ENCODE peak calls at places on chromosomes 7 and 10, in four cellular contexts. D is HEK293T, E is K562, F is HepG2. Y is an unnamed sample.

GRCh38 chr10:86064931-86065662 is 301.5 kb downstream of the GRID1 start:
- DNase-seq in E (no peak), F (no peak), D (no peak), Y (no peak)

GRCh38 chr10:132102717-132103110 is 37.0 kb downstream of the JAKMIP3 start:
- DNase-seq in E (no peak), F (no peak), D (no peak), Y (no peak)

GRCh38 chr10:80429521-80429966 is 21.2 kb downstream of the PRXL2A start:
- DNase-seq in F (no peak), E (no peak), D (no peak), Y (no peak)

GRCh38 chr10:32929634-32930033 is 28.4 kb downstream of the ITGB1 start:
- DNase-seq in D (no peak), E (no peak), F (no peak), Y (no peak)

GRCh38 chr7:50627824-50628361 is 62.7 kb upstream of the DDC start:
- DNase-seq in F (no peak), E (no peak), D (no peak), Y (no peak)

GRCh38 chr7:128322040-128322643 is 21.6 kb downstream of the RBM28 start:
- DNase-seq in F (peak), D (no peak), E (peak), Y (no peak)

GRCh38 chr7:152568972-152569371 is 107.0 kb downstream of the XRCC2 start:
- DNase-seq in F (no peak), D (no peak), E (no peak), Y (no peak)

GRCh38 chr7:31053986-31054385 is 1.9 kb downstream of the ADCYAP1R1 start:
- DNase-seq in D (no peak), E (no peak), F (no peak), Y (no peak)

GRCh38 chr7:92667816-92668540 is 77.8 kb upstream of the FAM133B start:
- DNase-seq in D (no peak), E (no peak), F (no peak), Y (no peak)

GRCh38 chr7:138267934-138268333 is 191.7 kb downstream of the AKR1D1 start:
- DNase-seq in D (no peak), E (no peak), F (no peak), Y (no peak)

GRCh38 chr7:133434246-133434865 is 181.5 kb downstream of the EXOC4 start:
- DNase-seq in E (peak), F (peak), D (peak), Y (no peak)

GRCh38 chr7:104956753-104957450 is 57.1 kb upstream of the KMT2E start:
- DNase-seq in F (no peak), D (no peak), E (no peak), Y (peak)

GRCh38 chr10:15196335-15196834 is 27.9 kb upstream of the NMT2 start:
- DNase-seq in D (no peak), F (no peak), E (no peak), Y (no peak)

GRCh38 chr10:115921795-115922194 is 351.2 kb downstream of the GFRA1 start:
- DNase-seq in F (no peak), D (no peak), E (no peak), Y (no peak)
- TF ChIP-seq FOXK2 in F (no peak), D (no peak), E (no peak), Y (no peak)

GRCh38 chr7:103632972-103633371 is 187.0 kb upstream of the SLC26A5 start:
- DNase-seq in D (no peak), E (no peak), F (no peak), Y (no peak)

GRCh38 chr7:103632005-103632639 is 186.1 kb upstream of the SLC26A5 start:
- DNase-seq in D (no peak), E (peak), F (no peak), Y (no peak)

GRCh38 chr7:103637726-103638125 is 191.7 kb upstream of the SLC26A5 start:
- DNase-seq in D (no peak), F (no peak), E (no peak), Y (no peak)

GRCh38 chr7:103637080-103637479 is 191.1 kb upstream of the SLC26A5 start:
- DNase-seq in F (no peak), E (no peak), D (no peak), Y (no peak)

GRCh38 chr7:103636153-103636552 is 190.1 kb upstream of the SLC26A5 start:
- DNase-seq in D (no peak), F (no peak), E (no peak), Y (no peak)
- TF ChIP-seq FOXK2 in D (no peak), F (no peak), E (no peak), Y (no peak)

GRCh38 chr10:103499881-103500280 is 6.4 kb downstream of the NEURL1 start:
- DNase-seq in F (no peak), E (no peak), D (no peak), Y (no peak)
- TF ChIP-seq FOXK2 in F (no peak), E (no peak), D (no peak), Y (no peak)

GRCh38 chr10:116891208-116891607 is 41.9 kb downstream of the ENO4 start:
- DNase-seq in D (peak), E (no peak), F (no peak), Y (no peak)
- TF ChIP-seq FOXK2 in D (no peak), E (no peak), F (no peak), Y (no peak)

GRCh38 chr7:80918909-80919721 is at the start of gene SEMA3C:
- DNase-seq in F (peak), E (peak), D (peak), Y (no peak)

GRCh38 chr7:80918406-80918805 is 445 bp downstream of the SEMA3C start:
- DNase-seq in F (no peak), D (no peak), E (no peak), Y (no peak)

GRCh38 chr7:80922254-80923049 is 3.6 kb upstream of the SEMA3C start:
- DNase-seq in D (no peak), F (no peak), E (no peak), Y (no peak)

GRCh38 chr7:80921130-80921529 is 2.3 kb upstream of the SEMA3C start:
- DNase-seq in F (no peak), D (no peak), E (no peak), Y (no peak)

DNA sequence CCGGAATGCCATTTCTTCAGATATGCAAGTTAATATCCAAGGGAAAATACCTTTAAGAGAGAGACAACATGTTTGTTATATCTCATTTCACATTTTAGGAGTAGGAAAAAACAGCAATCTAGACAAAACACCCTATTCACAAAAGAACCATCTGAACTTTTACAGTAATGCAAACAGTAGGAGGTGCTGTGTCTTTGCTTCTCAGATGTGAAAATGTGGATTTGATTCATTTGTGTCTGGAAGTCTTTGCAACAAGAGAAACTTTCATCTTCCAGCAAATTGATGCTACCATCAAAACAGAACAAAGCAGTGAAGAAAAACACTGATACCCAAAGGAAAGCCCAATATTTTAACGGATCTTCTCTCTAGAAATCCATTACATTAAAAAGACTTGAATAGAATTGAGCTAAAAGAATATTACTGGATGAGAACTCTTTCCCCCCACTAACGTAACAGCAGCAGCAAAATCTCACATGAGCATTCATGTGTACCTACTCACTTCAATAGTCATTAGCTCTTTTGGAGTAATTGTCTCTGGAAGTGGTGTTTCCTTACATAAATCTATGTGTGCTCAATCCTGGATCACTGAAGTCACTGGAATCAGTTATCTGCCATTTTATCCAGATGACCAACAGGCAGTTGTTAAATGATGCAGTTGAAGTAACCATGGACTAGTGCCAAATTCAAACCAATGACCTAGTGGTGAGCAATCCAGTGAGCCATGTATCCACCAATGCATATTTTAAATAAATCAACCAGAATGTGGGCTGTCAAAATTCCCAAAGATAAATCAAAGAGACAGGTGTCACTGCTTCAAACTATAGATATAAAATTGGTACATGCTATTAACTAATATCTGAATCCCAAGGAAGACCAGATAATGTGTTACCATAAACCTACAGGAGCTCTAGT is 1.8 kb downstream of the SEMA3C start:
- DNase-seq in F (no peak), E (no peak), D (no peak), Y (no peak)
- TF ChIP-seq FOXK2 in F (no peak), E (no peak), D (no peak), Y (no peak)

DNA sequence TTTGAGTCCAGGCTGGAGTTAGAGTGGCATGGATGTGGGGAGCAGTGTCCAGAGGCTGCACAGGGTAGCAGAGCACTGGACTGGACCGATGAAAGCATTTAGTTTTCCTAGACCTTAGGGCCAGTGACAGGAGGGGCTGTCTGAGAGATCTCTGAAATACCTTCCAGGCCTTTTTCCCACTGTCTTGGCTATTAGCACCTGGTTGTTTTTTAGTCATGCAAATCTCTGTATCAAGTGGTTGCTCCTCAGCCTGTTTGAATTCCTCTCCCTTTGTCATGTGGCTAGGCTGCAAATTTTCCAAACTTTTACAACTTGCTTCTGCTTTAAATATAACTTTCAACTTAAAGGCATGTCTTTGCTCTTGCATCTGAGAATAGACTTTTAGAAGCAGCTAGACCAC is 504.3 kb upstream of the VSTM2A start:
- DNase-seq in D (no peak), E (no peak), F (no peak), Y (no peak)
- TF ChIP-seq FOXK2 in D (no peak), E (no peak), F (no peak), Y (no peak)

GRCh38 chr7:148256433-148256832 is 334.1 kb upstream of the C7orf33 start:
- DNase-seq in F (no peak), D (no peak), E (no peak), Y (no peak)

GRCh38 chr7:148261996-148262688 is 328.4 kb upstream of the C7orf33 start:
- DNase-seq in E (no peak), F (no peak), D (no peak), Y (no peak)

GRCh38 chr7:148262721-148263229 is 327.8 kb upstream of the C7orf33 start:
- DNase-seq in D (peak), E (peak), F (peak), Y (no peak)

GRCh38 chr7:148261523-148261922 is 329.0 kb upstream of the C7orf33 start:
- DNase-seq in F (no peak), D (no peak), E (no peak), Y (no peak)

GRCh38 chr7:148260605-148261004 is 330.0 kb upstream of the C7orf33 start:
- DNase-seq in D (no peak), E (no peak), F (no peak), Y (no peak)
- TF ChIP-seq FOXK2 in D (no peak), E (no peak), F (no peak), Y (no peak)

GRCh38 chr10:122878799-122879338 is 512 bp downstream of the FAM24B start:
- DNase-seq in D (no peak), E (no peak), F (peak), Y (no peak)
- TF ChIP-seq FOXK2 in D (no peak), E (no peak), F (no peak), Y (no peak)

GRCh38 chr10:97134983-97135382 is 50.8 kb downstream of the SLIT1 start:
- DNase-seq in D (no peak), E (no peak), F (no peak), Y (no peak)

GRCh38 chr10:97138174-97138573 is 47.6 kb downstream of the SLIT1 start:
- DNase-seq in D (peak), E (peak), F (peak), Y (no peak)

GRCh38 chr10:97138777-97139317 is 46.9 kb downstream of the SLIT1 start:
- DNase-seq in D (no peak), F (no peak), E (no peak), Y (no peak)

GRCh38 chr10:97135464-97135863 is 50.3 kb downstream of the SLIT1 start:
- DNase-seq in F (no peak), D (no peak), E (no peak), Y (no peak)

GRCh38 chr10:97136744-97137143 is 49.0 kb downstream of the SLIT1 start:
- DNase-seq in D (no peak), E (no peak), F (no peak), Y (no peak)
- TF ChIP-seq FOXK2 in D (no peak), E (no peak), F (no peak), Y (no peak)